ENCODE peak calls at places on chromosomes 11 and 22, in seven cellular contexts. One of them, this sample, is unnamed.

GRCh38 chr22:45574069-45574703 is 71.5 kb downstream of the FBLN1 start:
- DNase-seq in breast epithelium: no peak
- DNase-seq in lung: no peak
- DNase-seq in heart left ventricle: no peak
- DNase-seq in hepatocyte: peak; percentile 5
- DNase-seq in naive thymus-derived CD4-positive, alpha-beta T cell: no peak
- DNase-seq in mesendoderm: no peak
- DNase-seq in this sample: no peak

GRCh38 chr11:36288442-36289225 is 590 bp downstream of the COMMD9 start:
- DNase-seq in breast epithelium: no peak
- DNase-seq in lung: no peak
- DNase-seq in heart left ventricle: no peak
- DNase-seq in hepatocyte: no peak
- DNase-seq in naive thymus-derived CD4-positive, alpha-beta T cell: no peak
- DNase-seq in mesendoderm: peak; percentile 11
- DNase-seq in this sample: no peak

GRCh38 chr11:128660957-128661356 is 32.9 kb upstream of the FLI1 start:
- DNase-seq in breast epithelium: no peak
- DNase-seq in lung: no peak
- DNase-seq in heart left ventricle: no peak
- DNase-seq in hepatocyte: no peak
- DNase-seq in naive thymus-derived CD4-positive, alpha-beta T cell: no peak
- DNase-seq in mesendoderm: no peak
- DNase-seq in this sample: no peak

GRCh38 chr11:43359432-43359818 is 705 bp downstream of the TTC17 start:
- DNase-seq in breast epithelium: no peak
- DNase-seq in lung: no peak
- DNase-seq in heart left ventricle: no peak
- DNase-seq in hepatocyte: peak; percentile 52
- DNase-seq in naive thymus-derived CD4-positive, alpha-beta T cell: no peak
- DNase-seq in mesendoderm: peak; percentile 61
- DNase-seq in this sample: peak; percentile 16

GRCh38 chr11:38297670-38298069 is 1699.6 kb upstream of the RAG2 start:
- DNase-seq in breast epithelium: no peak
- DNase-seq in lung: no peak
- DNase-seq in heart left ventricle: no peak
- DNase-seq in hepatocyte: no peak
- DNase-seq in naive thymus-derived CD4-positive, alpha-beta T cell: no peak
- DNase-seq in mesendoderm: peak; percentile 11
- DNase-seq in this sample: no peak

GRCh38 chr11:22491826-22492225 is 133.8 kb downstream of the FANCF start:
- DNase-seq in breast epithelium: no peak
- DNase-seq in lung: no peak
- DNase-seq in heart left ventricle: no peak
- DNase-seq in hepatocyte: no peak
- DNase-seq in naive thymus-derived CD4-positive, alpha-beta T cell: no peak
- DNase-seq in mesendoderm: peak; percentile 48
- DNase-seq in this sample: no peak

GRCh38 chr22:50564289-50564688 is 1.6 kb upstream of the SYCE3 start:
- DNase-seq in breast epithelium: no peak
- DNase-seq in lung: no peak
- DNase-seq in heart left ventricle: no peak
- DNase-seq in hepatocyte: no peak
- DNase-seq in naive thymus-derived CD4-positive, alpha-beta T cell: no peak
- DNase-seq in mesendoderm: no peak
- DNase-seq in this sample: no peak

GRCh38 chr11:46291441-46292143 is 14.1 kb downstream of the CREB3L1 start:
- DNase-seq in breast epithelium: no peak
- DNase-seq in lung: no peak
- DNase-seq in heart left ventricle: no peak
- DNase-seq in hepatocyte: peak; percentile 45
- DNase-seq in naive thymus-derived CD4-positive, alpha-beta T cell: no peak
- DNase-seq in mesendoderm: no peak
- DNase-seq in this sample: no peak

GRCh38 chr11:1458340-1459218 is 28.0 kb downstream of the MOB2 start:
- DNase-seq in breast epithelium: no peak
- DNase-seq in lung: peak; percentile 85
- DNase-seq in heart left ventricle: peak; percentile 58
- DNase-seq in hepatocyte: peak; percentile 75
- DNase-seq in naive thymus-derived CD4-positive, alpha-beta T cell: no peak
- DNase-seq in mesendoderm: peak; percentile 43
- DNase-seq in this sample: no peak

GRCh38 chr11:58832246-58832645 is 12.3 kb downstream of the GLYATL2 start:
- DNase-seq in breast epithelium: no peak
- DNase-seq in lung: no peak
- DNase-seq in heart left ventricle: no peak
- DNase-seq in hepatocyte: peak; percentile 45
- DNase-seq in naive thymus-derived CD4-positive, alpha-beta T cell: no peak
- DNase-seq in mesendoderm: peak; percentile 46
- DNase-seq in this sample: no peak

GRCh38 chr22:41127447-41127846 is 35.1 kb downstream of the EP300 start:
- DNase-seq in breast epithelium: no peak
- DNase-seq in lung: peak; percentile 38
- DNase-seq in heart left ventricle: peak; percentile 40
- DNase-seq in hepatocyte: no peak
- DNase-seq in naive thymus-derived CD4-positive, alpha-beta T cell: no peak
- DNase-seq in mesendoderm: no peak
- DNase-seq in this sample: no peak

DNA sequence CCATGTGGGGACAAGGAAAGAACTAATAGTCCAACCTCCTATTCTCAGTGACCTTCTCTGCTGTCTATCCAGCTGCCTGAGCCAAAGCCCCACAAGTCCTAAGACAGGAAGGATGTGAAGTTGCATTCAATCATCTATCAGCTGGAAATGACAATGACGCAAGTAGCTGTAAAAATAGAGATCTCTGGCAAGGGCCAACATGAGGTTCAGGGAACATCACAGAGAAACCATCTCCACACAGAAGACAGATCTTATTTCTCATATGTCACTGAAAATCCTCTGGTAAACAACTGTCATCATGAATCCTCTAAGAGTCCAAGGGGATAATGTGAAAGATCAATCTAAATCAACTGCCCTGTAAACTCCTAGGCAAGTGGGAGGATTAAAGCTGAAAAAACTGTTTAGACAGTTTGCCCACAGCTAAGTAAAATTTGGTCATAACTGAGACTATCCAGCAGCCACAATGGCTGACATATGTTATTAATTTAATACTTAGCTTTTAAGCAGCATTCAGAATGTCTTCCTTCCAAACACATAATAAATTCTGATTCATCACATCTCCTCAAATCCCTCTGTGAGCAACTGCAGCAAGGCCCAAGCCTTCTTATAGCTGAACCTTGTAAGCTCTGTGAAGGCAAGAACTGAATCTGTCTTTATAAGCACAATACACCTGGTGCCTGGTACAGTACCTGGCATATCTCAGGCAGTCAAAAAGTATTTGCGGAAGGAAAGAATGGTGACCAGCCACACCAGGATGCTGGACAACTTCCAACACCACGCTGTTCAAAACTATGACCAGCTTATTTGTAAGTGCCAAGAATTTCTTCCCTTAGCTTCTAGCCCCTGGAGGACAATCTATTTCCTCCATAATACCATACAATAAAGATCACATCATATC is 52.0 kb downstream of the ALG9 start:
- DNase-seq in breast epithelium: no peak
- DNase-seq in lung: no peak
- DNase-seq in heart left ventricle: peak; percentile 69
- DNase-seq in hepatocyte: peak; percentile 34
- DNase-seq in naive thymus-derived CD4-positive, alpha-beta T cell: no peak
- DNase-seq in mesendoderm: no peak
- DNase-seq in this sample: no peak
- H3K27ac ChIP-seq in breast epithelium: peak overlapping the region; percentile 77
- H3K27ac ChIP-seq in lung: peak overlapping the region; percentile 68
- H3K27ac ChIP-seq in heart left ventricle: peak overlapping the region; percentile 82
- H3K27ac ChIP-seq in hepatocyte: peak overlapping the region; percentile 44
- H3K27ac ChIP-seq in naive thymus-derived CD4-positive, alpha-beta T cell: no peak overlapping the region
- H3K27ac ChIP-seq in mesendoderm: no peak overlapping the region
- H3K27ac ChIP-seq in this sample: no peak overlapping the region

GRCh38 chr11:103110406-103110805 is 1.2 kb downstream of the DYNC2H1 start:
- DNase-seq in breast epithelium: no peak
- DNase-seq in lung: no peak
- DNase-seq in heart left ventricle: no peak
- DNase-seq in hepatocyte: peak; percentile 11
- DNase-seq in naive thymus-derived CD4-positive, alpha-beta T cell: no peak
- DNase-seq in mesendoderm: no peak
- DNase-seq in this sample: no peak
- H3K27ac ChIP-seq in breast epithelium: no peak overlapping the region
- H3K27ac ChIP-seq in lung: no peak overlapping the region
- H3K27ac ChIP-seq in heart left ventricle: no peak overlapping the region
- H3K27ac ChIP-seq in hepatocyte: peak overlapping the region; percentile 78
- H3K27ac ChIP-seq in naive thymus-derived CD4-positive, alpha-beta T cell: no peak overlapping the region
- H3K27ac ChIP-seq in mesendoderm: no peak overlapping the region
- H3K27ac ChIP-seq in this sample: no peak overlapping the region

GRCh38 chr11:60363542-60364525 is 14.5 kb upstream of the MS4A7 start:
- DNase-seq in breast epithelium: peak; percentile 38
- DNase-seq in lung: peak; percentile 49
- DNase-seq in heart left ventricle: peak; percentile 52
- DNase-seq in hepatocyte: peak; percentile 71
- DNase-seq in naive thymus-derived CD4-positive, alpha-beta T cell: peak; percentile 37
- DNase-seq in mesendoderm: peak; percentile 76
- DNase-seq in this sample: peak; percentile 36
- H3K27ac ChIP-seq in breast epithelium: peak overlapping the region; percentile 22
- H3K27ac ChIP-seq in lung: no peak overlapping the region
- H3K27ac ChIP-seq in heart left ventricle: peak overlapping the region; percentile 22
- H3K27ac ChIP-seq in hepatocyte: no peak overlapping the region
- H3K27ac ChIP-seq in naive thymus-derived CD4-positive, alpha-beta T cell: no peak overlapping the region
- H3K27ac ChIP-seq in mesendoderm: no peak overlapping the region
- H3K27ac ChIP-seq in this sample: no peak overlapping the region

DNA sequence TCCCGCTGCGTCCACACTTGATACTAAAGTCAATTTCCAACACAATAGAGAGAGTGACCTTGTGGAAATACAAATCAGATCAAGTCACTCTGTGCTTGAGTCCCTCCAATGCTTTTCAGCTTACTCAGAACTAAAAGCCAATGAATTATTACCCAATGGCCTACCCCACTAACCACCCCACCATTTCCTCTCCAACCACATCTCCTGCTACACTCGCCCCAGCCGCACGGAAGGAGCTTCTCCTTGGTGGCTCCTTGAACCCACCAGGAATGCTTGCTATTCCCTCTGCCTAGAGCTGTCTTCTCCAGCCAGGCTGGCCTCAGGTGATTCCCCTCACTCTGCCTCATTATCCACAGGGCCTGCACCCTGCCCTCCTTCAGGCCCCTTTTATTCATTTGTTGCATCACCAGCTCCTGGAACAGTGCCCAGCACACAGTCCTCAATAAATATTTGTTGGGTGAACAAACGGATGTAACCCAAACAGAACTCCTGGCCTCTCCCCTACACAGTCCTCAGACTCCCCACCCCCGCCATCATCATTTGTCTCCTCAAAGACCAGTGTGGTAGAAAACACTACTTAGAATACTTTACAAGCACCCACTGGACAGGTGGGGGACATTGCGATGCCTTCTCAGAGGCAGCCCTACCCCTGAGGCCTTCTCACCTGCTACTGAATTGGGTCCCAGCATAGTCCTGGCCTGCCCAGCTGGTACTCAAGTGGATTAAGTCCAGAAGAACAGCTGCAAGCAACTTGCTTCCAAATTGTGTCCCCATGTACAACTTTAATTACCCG is 12.6 kb downstream of the ABTB2 start:
- DNase-seq in breast epithelium: no peak
- DNase-seq in lung: no peak
- DNase-seq in heart left ventricle: peak; percentile 58
- DNase-seq in hepatocyte: peak; percentile 57
- DNase-seq in naive thymus-derived CD4-positive, alpha-beta T cell: no peak
- DNase-seq in mesendoderm: no peak
- DNase-seq in this sample: no peak
- H3K27ac ChIP-seq in breast epithelium: peak overlapping the region; percentile 9
- H3K27ac ChIP-seq in lung: peak overlapping the region; percentile 86
- H3K27ac ChIP-seq in heart left ventricle: peak overlapping the region; percentile 88
- H3K27ac ChIP-seq in hepatocyte: peak overlapping the region; percentile 19
- H3K27ac ChIP-seq in naive thymus-derived CD4-positive, alpha-beta T cell: no peak overlapping the region
- H3K27ac ChIP-seq in mesendoderm: no peak overlapping the region
- H3K27ac ChIP-seq in this sample: no peak overlapping the region

DNA sequence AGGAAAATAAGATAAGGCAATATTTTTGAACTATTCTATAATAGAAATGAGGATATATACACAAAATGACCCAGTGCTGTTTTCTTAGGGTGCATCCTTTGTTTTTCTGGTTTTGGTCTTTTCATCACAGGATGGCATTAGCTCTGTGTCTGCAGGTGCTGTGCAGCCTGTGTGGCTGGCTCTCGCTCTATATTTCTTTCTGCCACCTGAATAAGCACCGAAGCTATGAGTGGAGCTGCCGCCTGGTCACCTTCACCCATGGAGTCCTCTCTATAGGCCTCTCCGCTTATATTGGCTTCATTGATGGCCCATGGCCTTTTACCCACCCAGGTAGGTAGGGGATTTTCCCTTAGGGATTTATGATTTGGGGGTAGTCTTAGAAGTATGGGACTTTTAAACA is 2.2 kb downstream of the TLCD5 start:
- DNase-seq in breast epithelium: no peak
- DNase-seq in lung: no peak
- DNase-seq in heart left ventricle: no peak
- DNase-seq in hepatocyte: no peak
- DNase-seq in naive thymus-derived CD4-positive, alpha-beta T cell: no peak
- DNase-seq in mesendoderm: no peak
- DNase-seq in this sample: no peak
- H3K27ac ChIP-seq in breast epithelium: peak overlapping the region; percentile 99
- H3K27ac ChIP-seq in lung: peak overlapping the region; percentile 98
- H3K27ac ChIP-seq in heart left ventricle: peak overlapping the region; percentile 96
- H3K27ac ChIP-seq in hepatocyte: peak overlapping the region; percentile 88
- H3K27ac ChIP-seq in naive thymus-derived CD4-positive, alpha-beta T cell: no peak overlapping the region
- H3K27ac ChIP-seq in mesendoderm: no peak overlapping the region
- H3K27ac ChIP-seq in this sample: no peak overlapping the region

GRCh38 chr11:12409621-12410005 is 32.2 kb downstream of the PARVA start:
- DNase-seq in breast epithelium: no peak
- DNase-seq in lung: no peak
- DNase-seq in heart left ventricle: no peak
- DNase-seq in hepatocyte: no peak
- DNase-seq in naive thymus-derived CD4-positive, alpha-beta T cell: no peak
- DNase-seq in mesendoderm: no peak
- DNase-seq in this sample: no peak

GRCh38 chr11:12411806-12412727 is 34.7 kb downstream of the PARVA start:
- DNase-seq in breast epithelium: peak; percentile 73
- DNase-seq in lung: peak; percentile 51
- DNase-seq in heart left ventricle: peak; percentile 72
- DNase-seq in hepatocyte: peak; percentile 83
- DNase-seq in naive thymus-derived CD4-positive, alpha-beta T cell: peak; percentile 10
- DNase-seq in mesendoderm: peak; percentile 99
- DNase-seq in this sample: peak; percentile 22

GRCh38 chr11:12411395-12411794 is 34.0 kb downstream of the PARVA start:
- DNase-seq in breast epithelium: no peak
- DNase-seq in lung: no peak
- DNase-seq in heart left ventricle: no peak
- DNase-seq in hepatocyte: no peak
- DNase-seq in naive thymus-derived CD4-positive, alpha-beta T cell: no peak
- DNase-seq in mesendoderm: no peak
- DNase-seq in this sample: no peak

GRCh38 chr11:12408156-12408770 is 30.9 kb downstream of the PARVA start:
- DNase-seq in breast epithelium: no peak
- DNase-seq in lung: no peak
- DNase-seq in heart left ventricle: no peak
- DNase-seq in hepatocyte: no peak
- DNase-seq in naive thymus-derived CD4-positive, alpha-beta T cell: no peak
- DNase-seq in mesendoderm: no peak
- DNase-seq in this sample: no peak

GRCh38 chr11:12410006-12410728 is 32.8 kb downstream of the PARVA start:
- DNase-seq in breast epithelium: no peak
- DNase-seq in lung: no peak
- DNase-seq in heart left ventricle: no peak
- DNase-seq in hepatocyte: no peak
- DNase-seq in naive thymus-derived CD4-positive, alpha-beta T cell: no peak
- DNase-seq in mesendoderm: peak; percentile 82
- DNase-seq in this sample: no peak
- H3K27ac ChIP-seq in breast epithelium: peak overlapping the region; percentile 89
- H3K27ac ChIP-seq in lung: no peak overlapping the region
- H3K27ac ChIP-seq in heart left ventricle: peak overlapping the region; percentile 34
- H3K27ac ChIP-seq in hepatocyte: peak overlapping the region; percentile 30
- H3K27ac ChIP-seq in naive thymus-derived CD4-positive, alpha-beta T cell: no peak overlapping the region
- H3K27ac ChIP-seq in mesendoderm: peak overlapping the region; percentile 68
- H3K27ac ChIP-seq in this sample: no peak overlapping the region

GRCh38 chr22:27461470-27461869 is 340.1 kb downstream of the MN1 start:
- DNase-seq in breast epithelium: no peak
- DNase-seq in lung: no peak
- DNase-seq in heart left ventricle: no peak
- DNase-seq in hepatocyte: no peak
- DNase-seq in naive thymus-derived CD4-positive, alpha-beta T cell: no peak
- DNase-seq in mesendoderm: peak; percentile 99
- DNase-seq in this sample: no peak
- H3K27ac ChIP-seq in breast epithelium: no peak overlapping the region
- H3K27ac ChIP-seq in lung: no peak overlapping the region
- H3K27ac ChIP-seq in heart left ventricle: no peak overlapping the region
- H3K27ac ChIP-seq in hepatocyte: no peak overlapping the region
- H3K27ac ChIP-seq in naive thymus-derived CD4-positive, alpha-beta T cell: no peak overlapping the region
- H3K27ac ChIP-seq in mesendoderm: no peak overlapping the region
- H3K27ac ChIP-seq in this sample: peak overlapping the region; percentile 77

This sample was measured in substantia nigra.